ENCODE peak calls at places on chromosomes 7 and 10, in nine cellular contexts. M, J, S, T, Q, C, L, V and B are unnamed samples.

GRCh38 chr10:104084482-104085142 is 1.1 kb downstream of the COL17A1 start:
- DNase-seq in M (no peak), J (no peak), S (no peak), T (no peak), Q (no peak), C (no peak), L (no peak), V (no peak), B (no peak)

GRCh38 chr7:26183545-26184282 is 16.8 kb downstream of the HNRNPA2B1 start:
- DNase-seq in M (no peak), J (no peak), S (no peak), T (no peak), Q (no peak), C (no peak), L (no peak), V (no peak), B (no peak)

GRCh38 chr10:79415736-79416577 is 29.5 kb downstream of the ZCCHC24 start:
- DNase-seq in M (no peak), J (no peak), S (no peak), T (no peak), Q (no peak), C (no peak), L (no peak), V (no peak), B (no peak)

GRCh38 chr10:129792864-129793263 is 171.2 kb downstream of the EBF3 start:
- DNase-seq in M (no peak), J (no peak), S (no peak), T (no peak), Q (no peak), C (no peak), L (no peak), V (no peak), B (no peak)

GRCh38 chr7:134699021-134699818 is 52.6 kb downstream of the BPGM start:
- DNase-seq in M (no peak), J (no peak), S (no peak), T (no peak), Q (no peak), C (peak), L (no peak), V (no peak), B (no peak)

GRCh38 chr7:157250605-157251228 is 86.1 kb upstream of the DNAJB6 start:
- DNase-seq in M (peak), J (peak), S (peak), T (peak), Q (peak), C (peak), L (peak), V (no peak), B (peak)

GRCh38 chr7:76191783-76192240 is 9.9 kb upstream of the SRRM3 start:
- DNase-seq in M (peak), J (peak), S (peak), T (no peak), Q (peak), C (peak), L (peak), V (no peak), B (peak)

GRCh38 chr10:73643362-73643761 is 2.1 kb upstream of the MYOZ1 start:
- DNase-seq in M (no peak), J (no peak), S (no peak), T (no peak), Q (no peak), C (no peak), L (no peak), V (no peak), B (no peak)

GRCh38 chr7:12475362-12476063 is 71.8 kb upstream of the VWDE start:
- DNase-seq in M (peak), J (peak), S (no peak), T (no peak), Q (no peak), C (peak), L (peak), V (no peak), B (peak)

GRCh38 chr10:101218423-101219136 is 10.7 kb downstream of the LBX1 start:
- DNase-seq in M (no peak), J (no peak), S (peak), T (no peak), Q (no peak), C (no peak), L (no peak), V (no peak), B (no peak)

GRCh38 chr7:50304911-50305621 is 550 bp downstream of the IKZF1 start:
- DNase-seq in M (peak), J (no peak), S (peak), T (no peak), Q (no peak), C (peak), L (no peak), V (no peak), B (no peak)

GRCh38 chr7:145868935-145869334 is 247.7 kb upstream of the CNTNAP2 start:
- DNase-seq in M (no peak), J (no peak), S (no peak), T (no peak), Q (no peak), C (no peak), L (no peak), V (no peak), B (no peak)

GRCh38 chr10:112140110-112140755 is 43.3 kb downstream of the GPAM start:
- DNase-seq in M (peak), J (peak), S (peak), T (peak), Q (peak), C (peak), L (peak), V (no peak), B (peak)
- TF ChIP-seq CTCF in M (peak), J (peak), S (peak), T (peak), Q (peak), C (peak), L (peak), V (peak), B (peak)

DNA sequence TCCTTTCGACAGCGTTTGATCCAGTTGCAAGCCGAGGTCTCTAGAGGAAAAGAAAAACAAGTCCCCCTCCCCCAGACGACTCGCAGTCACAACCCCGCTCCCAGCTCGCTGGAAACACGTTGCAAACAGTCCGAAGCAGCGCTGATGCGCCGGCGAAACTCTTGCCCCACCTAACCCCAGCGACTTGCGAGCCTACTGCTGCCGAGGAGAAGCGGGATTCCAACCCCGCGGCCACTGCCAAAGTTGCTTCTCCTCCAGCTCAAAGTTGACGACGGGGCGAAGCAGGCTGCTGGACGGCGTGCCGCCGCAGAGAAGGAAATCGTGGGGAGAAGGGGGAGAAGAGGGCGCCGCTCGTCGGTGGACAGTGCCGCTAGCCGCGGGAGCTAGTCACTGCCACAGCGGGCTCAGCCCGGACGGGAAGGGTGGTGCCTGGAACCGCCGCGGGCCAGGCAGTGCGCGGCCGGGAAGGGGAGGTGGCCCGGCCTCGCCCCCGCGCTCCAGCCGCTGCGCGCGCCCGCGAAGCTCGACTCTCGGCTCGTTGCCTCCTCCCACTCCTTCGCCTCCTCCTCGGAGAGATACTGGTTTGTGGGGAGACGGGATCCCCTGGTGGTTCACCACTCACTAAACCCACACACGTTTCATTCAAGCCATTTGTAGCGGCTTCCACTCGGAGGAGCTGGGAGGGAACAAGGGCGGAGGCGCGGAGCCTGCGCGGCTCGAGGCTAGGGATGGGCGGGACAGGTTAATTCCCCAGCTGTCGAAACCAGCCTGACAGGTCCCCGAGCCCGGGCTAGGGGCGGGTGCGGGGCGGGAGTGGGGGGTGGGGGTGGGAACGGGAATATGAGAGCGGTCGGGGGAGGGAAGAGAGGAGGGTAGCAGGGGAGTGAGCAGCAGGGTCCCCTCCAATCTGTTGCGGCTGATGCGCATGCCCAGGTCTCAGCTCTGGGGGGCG is at the start of gene GPR37:
- DNase-seq in M (peak), J (peak), S (peak), T (peak), Q (peak), C (peak), L (peak), V (peak), B (peak)
- TF ChIP-seq CTCF in M (peak), J (no peak), S (no peak), T (peak), Q (no peak), C (peak), L (peak), V (no peak), B (peak)

DNA sequence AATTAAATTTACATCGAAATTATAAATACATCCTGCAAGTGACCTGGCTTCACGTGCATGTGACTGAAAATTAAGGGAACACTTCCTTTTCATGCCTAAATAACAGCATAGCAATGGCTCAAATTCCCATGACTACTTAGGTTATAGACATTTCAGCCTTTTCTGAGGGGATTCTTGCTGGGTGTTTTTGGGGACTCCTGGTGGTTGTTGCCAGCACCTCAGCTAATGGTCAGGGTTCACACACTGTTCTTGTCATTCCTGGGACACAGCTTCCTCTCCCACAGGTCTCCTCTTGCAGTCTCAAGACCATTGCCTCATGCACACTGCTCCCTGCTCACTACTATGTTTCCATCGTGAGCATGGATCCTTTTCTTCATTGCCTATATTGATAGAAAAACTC is 148.9 kb upstream of the GLI3 start:
- DNase-seq in M (peak), J (no peak), S (no peak), T (no peak), Q (no peak), C (peak), L (no peak), V (no peak), B (peak)
- TF ChIP-seq CTCF in M (peak), J (peak), S (peak), T (no peak), Q (no peak), C (peak), L (no peak), V (no peak), B (no peak)

GRCh38 chr7:115099906-115100305 is 178.0 kb downstream of the MDFIC start:
- DNase-seq in M (no peak), J (peak), S (no peak), T (no peak), Q (no peak), C (no peak), L (peak), V (no peak), B (peak)
- TF ChIP-seq CTCF in M (no peak), J (no peak), S (no peak), T (no peak), Q (no peak), C (no peak), L (no peak), V (no peak), B (no peak)